ENCODE peak calls at places on chromosomes 4 and X, in nine cellular contexts. One of them, this sample, is unnamed.

GRCh38 chr4:5773271-5773555 is 62.2 kb downstream of the EVC start:
- DNase-seq in GM23248: peak
- DNase-seq in HT1080: no peak
- DNase-seq in amygdala: no peak
- DNase-seq in activated effector memory CD4-positive, alpha-beta T cell treated with Interleukin-2 at 50 U/mL for 16 hours: no peak
- DNase-seq in stimulated activated naive B cell treated with anti-CD40 and anti-IgM and Interleukin-4, amounts not matched to agents 10 μg/mL and 1 μg/mL and 100 μg/mL, for 72 hours: no peak
- DNase-seq in esophagus squamous epithelium: no peak
- DNase-seq in activated naive CD4-positive, alpha-beta T cell: no peak
- DNase-seq in globus pallidus: no peak
- DNase-seq in this sample: peak

GRCh38 chr4:185748901-185749390 is 63.0 kb downstream of the SORBS2 start:
- DNase-seq in GM23248: no peak
- DNase-seq in HT1080: no peak
- DNase-seq in amygdala: no peak
- DNase-seq in activated effector memory CD4-positive, alpha-beta T cell treated with Interleukin-2 at 50 U/mL for 16 hours: no peak
- DNase-seq in stimulated activated naive B cell treated with anti-CD40 and anti-IgM and Interleukin-4, amounts not matched to agents 10 μg/mL and 1 μg/mL and 100 μg/mL, for 72 hours: no peak
- DNase-seq in esophagus squamous epithelium: no peak
- DNase-seq in activated naive CD4-positive, alpha-beta T cell: no peak
- DNase-seq in globus pallidus: no peak
- DNase-seq in this sample: no peak

GRCh38 chrX:122641826-122642225 is 542.3 kb upstream of the GRIA3 start:
- DNase-seq in GM23248: peak
- DNase-seq in HT1080: no peak
- DNase-seq in amygdala: no peak
- DNase-seq in activated effector memory CD4-positive, alpha-beta T cell treated with Interleukin-2 at 50 U/mL for 16 hours: no peak
- DNase-seq in stimulated activated naive B cell treated with anti-CD40 and anti-IgM and Interleukin-4, amounts not matched to agents 10 μg/mL and 1 μg/mL and 100 μg/mL, for 72 hours: no peak
- DNase-seq in esophagus squamous epithelium: no peak
- DNase-seq in activated naive CD4-positive, alpha-beta T cell: no peak
- DNase-seq in globus pallidus: no peak
- DNase-seq in this sample: no peak

GRCh38 chr4:44848466-44848865 is 122.1 kb upstream of the GNPDA2 start:
- DNase-seq in GM23248: no peak
- DNase-seq in HT1080: no peak
- DNase-seq in amygdala: no peak
- DNase-seq in activated effector memory CD4-positive, alpha-beta T cell treated with Interleukin-2 at 50 U/mL for 16 hours: no peak
- DNase-seq in stimulated activated naive B cell treated with anti-CD40 and anti-IgM and Interleukin-4, amounts not matched to agents 10 μg/mL and 1 μg/mL and 100 μg/mL, for 72 hours: no peak
- DNase-seq in esophagus squamous epithelium: no peak
- DNase-seq in activated naive CD4-positive, alpha-beta T cell: no peak
- DNase-seq in globus pallidus: no peak
- DNase-seq in this sample: no peak

GRCh38 chr4:11748169-11748872 is 319.6 kb upstream of the HS3ST1 start:
- DNase-seq in GM23248: no peak
- DNase-seq in HT1080: peak
- DNase-seq in amygdala: no peak
- DNase-seq in activated effector memory CD4-positive, alpha-beta T cell treated with Interleukin-2 at 50 U/mL for 16 hours: no peak
- DNase-seq in stimulated activated naive B cell treated with anti-CD40 and anti-IgM and Interleukin-4, amounts not matched to agents 10 μg/mL and 1 μg/mL and 100 μg/mL, for 72 hours: no peak
- DNase-seq in esophagus squamous epithelium: no peak
- DNase-seq in activated naive CD4-positive, alpha-beta T cell: no peak
- DNase-seq in globus pallidus: peak
- DNase-seq in this sample: no peak

GRCh38 chr4:4333265-4333706 is 43.2 kb downstream of the ZBTB49 start:
- DNase-seq in GM23248: peak
- DNase-seq in HT1080: peak
- DNase-seq in amygdala: no peak
- DNase-seq in activated effector memory CD4-positive, alpha-beta T cell treated with Interleukin-2 at 50 U/mL for 16 hours: no peak
- DNase-seq in stimulated activated naive B cell treated with anti-CD40 and anti-IgM and Interleukin-4, amounts not matched to agents 10 μg/mL and 1 μg/mL and 100 μg/mL, for 72 hours: no peak
- DNase-seq in esophagus squamous epithelium: no peak
- DNase-seq in activated naive CD4-positive, alpha-beta T cell: no peak
- DNase-seq in globus pallidus: peak
- DNase-seq in this sample: peak

GRCh38 chr4:8117278-8117682 is 41.3 kb downstream of the ABLIM2 start:
- DNase-seq in GM23248: peak
- DNase-seq in HT1080: peak
- DNase-seq in amygdala: no peak
- DNase-seq in activated effector memory CD4-positive, alpha-beta T cell treated with Interleukin-2 at 50 U/mL for 16 hours: no peak
- DNase-seq in stimulated activated naive B cell treated with anti-CD40 and anti-IgM and Interleukin-4, amounts not matched to agents 10 μg/mL and 1 μg/mL and 100 μg/mL, for 72 hours: peak
- DNase-seq in esophagus squamous epithelium: no peak
- DNase-seq in activated naive CD4-positive, alpha-beta T cell: no peak
- DNase-seq in globus pallidus: no peak
- DNase-seq in this sample: peak

GRCh38 chr4:6633091-6633906 is 7.2 kb upstream of the MRFAP1 start:
- DNase-seq in GM23248: peak
- DNase-seq in HT1080: no peak
- DNase-seq in amygdala: no peak
- DNase-seq in activated effector memory CD4-positive, alpha-beta T cell treated with Interleukin-2 at 50 U/mL for 16 hours: no peak
- DNase-seq in stimulated activated naive B cell treated with anti-CD40 and anti-IgM and Interleukin-4, amounts not matched to agents 10 μg/mL and 1 μg/mL and 100 μg/mL, for 72 hours: no peak
- DNase-seq in esophagus squamous epithelium: no peak
- DNase-seq in activated naive CD4-positive, alpha-beta T cell: no peak
- DNase-seq in globus pallidus: no peak
- DNase-seq in this sample: no peak

GRCh38 chr4:54588404-54588803 is 69.4 kb upstream of the KIT start:
- DNase-seq in GM23248: no peak
- DNase-seq in HT1080: no peak
- DNase-seq in amygdala: no peak
- DNase-seq in activated effector memory CD4-positive, alpha-beta T cell treated with Interleukin-2 at 50 U/mL for 16 hours: no peak
- DNase-seq in stimulated activated naive B cell treated with anti-CD40 and anti-IgM and Interleukin-4, amounts not matched to agents 10 μg/mL and 1 μg/mL and 100 μg/mL, for 72 hours: no peak
- DNase-seq in esophagus squamous epithelium: no peak
- DNase-seq in activated naive CD4-positive, alpha-beta T cell: no peak
- DNase-seq in globus pallidus: no peak
- DNase-seq in this sample: no peak

GRCh38 chrX:136259543-136259942 is 8.3 kb upstream of the MAP7D3 start:
- DNase-seq in GM23248: peak
- DNase-seq in HT1080: peak
- DNase-seq in amygdala: no peak
- DNase-seq in activated effector memory CD4-positive, alpha-beta T cell treated with Interleukin-2 at 50 U/mL for 16 hours: no peak
- DNase-seq in stimulated activated naive B cell treated with anti-CD40 and anti-IgM and Interleukin-4, amounts not matched to agents 10 μg/mL and 1 μg/mL and 100 μg/mL, for 72 hours: no peak
- DNase-seq in esophagus squamous epithelium: no peak
- DNase-seq in activated naive CD4-positive, alpha-beta T cell: no peak
- DNase-seq in globus pallidus: no peak
- DNase-seq in this sample: peak

GRCh38 chr4:113026556-113026955 is 22.9 kb upstream of the ANK2 start:
- DNase-seq in GM23248: peak
- DNase-seq in HT1080: peak
- DNase-seq in amygdala: no peak
- DNase-seq in activated effector memory CD4-positive, alpha-beta T cell treated with Interleukin-2 at 50 U/mL for 16 hours: no peak
- DNase-seq in stimulated activated naive B cell treated with anti-CD40 and anti-IgM and Interleukin-4, amounts not matched to agents 10 μg/mL and 1 μg/mL and 100 μg/mL, for 72 hours: no peak
- DNase-seq in esophagus squamous epithelium: no peak
- DNase-seq in activated naive CD4-positive, alpha-beta T cell: no peak
- DNase-seq in globus pallidus: no peak
- DNase-seq in this sample: peak

GRCh38 chr4:48247142-48247877 is 22.3 kb downstream of the TEC start:
- DNase-seq in GM23248: peak
- DNase-seq in HT1080: peak
- DNase-seq in amygdala: no peak
- DNase-seq in activated effector memory CD4-positive, alpha-beta T cell treated with Interleukin-2 at 50 U/mL for 16 hours: no peak
- DNase-seq in stimulated activated naive B cell treated with anti-CD40 and anti-IgM and Interleukin-4, amounts not matched to agents 10 μg/mL and 1 μg/mL and 100 μg/mL, for 72 hours: no peak
- DNase-seq in esophagus squamous epithelium: no peak
- DNase-seq in activated naive CD4-positive, alpha-beta T cell: no peak
- DNase-seq in globus pallidus: no peak
- DNase-seq in this sample: no peak

GRCh38 chrX:20252392-20253231 is 14.1 kb downstream of the RPS6KA3 start:
- DNase-seq in GM23248: peak
- DNase-seq in HT1080: peak
- DNase-seq in amygdala: no peak
- DNase-seq in activated effector memory CD4-positive, alpha-beta T cell treated with Interleukin-2 at 50 U/mL for 16 hours: peak
- DNase-seq in stimulated activated naive B cell treated with anti-CD40 and anti-IgM and Interleukin-4, amounts not matched to agents 10 μg/mL and 1 μg/mL and 100 μg/mL, for 72 hours: peak
- DNase-seq in esophagus squamous epithelium: no peak
- DNase-seq in activated naive CD4-positive, alpha-beta T cell: peak
- DNase-seq in globus pallidus: no peak
- DNase-seq in this sample: peak

GRCh38 chr4:100983426-100983825 is 363.9 kb downstream of the PPP3CA start:
- DNase-seq in GM23248: peak
- DNase-seq in HT1080: no peak
- DNase-seq in amygdala: no peak
- DNase-seq in activated effector memory CD4-positive, alpha-beta T cell treated with Interleukin-2 at 50 U/mL for 16 hours: no peak
- DNase-seq in stimulated activated naive B cell treated with anti-CD40 and anti-IgM and Interleukin-4, amounts not matched to agents 10 μg/mL and 1 μg/mL and 100 μg/mL, for 72 hours: no peak
- DNase-seq in esophagus squamous epithelium: no peak
- DNase-seq in activated naive CD4-positive, alpha-beta T cell: no peak
- DNase-seq in globus pallidus: no peak
- DNase-seq in this sample: no peak

This sample was measured in AG20443.